ENCODE peak calls at places on chromosomes 16 and 17, in seven cellular contexts. U, G, O, Z, H, A and Y are unnamed samples.

GRCh38 chr16:29007865-29008593 is 23.2 kb downstream of the LAT start:
- DNase-seq in H (no peak), O (no peak), G (no peak), U (peak), Z (no peak), A (no peak), Y (no peak)

GRCh38 chr16:14378131-14378551 is 251.9 kb downstream of the PARN start:
- DNase-seq in H (peak), O (no peak), Z (no peak), G (no peak), U (peak), A (no peak), Y (peak)

GRCh38 chr17:72192409-72193192 is 71.8 kb downstream of the SOX9 start:
- DNase-seq in O (no peak), Z (peak), H (peak), G (no peak), A (no peak), U (peak), Y (peak)

GRCh38 chr17:27475070-27475673 is 18.9 kb downstream of the KSR1 start:
- DNase-seq in U (no peak), G (no peak), A (no peak), O (no peak), H (no peak), Z (no peak), Y (no peak)

GRCh38 chr16:73054131-73054496 is 6.2 kb upstream of the ZFHX3 start:
- DNase-seq in G (no peak), O (no peak), Z (no peak), H (no peak), U (no peak), A (no peak), Y (no peak)

GRCh38 chr17:47889734-47890529 is 6.1 kb upstream of the SP2 start:
- DNase-seq in H (peak), A (peak), G (peak), U (peak), O (peak), Z (peak), Y (peak)

GRCh38 chr16:4082474-4083044 is 33.7 kb downstream of the ADCY9 start:
- DNase-seq in Z (no peak), G (no peak), H (no peak), O (no peak), U (no peak), A (no peak), Y (no peak)

GRCh38 chr17:71631483-71631882 is 489.3 kb upstream of the SOX9 start:
- DNase-seq in A (no peak), U (peak), H (peak), Z (peak), G (no peak), O (no peak), Y (no peak)

GRCh38 chr16:57204675-57205074 is 18.5 kb downstream of the RSPRY1 start:
- DNase-seq in O (no peak), A (no peak), Z (no peak), U (no peak), G (peak), H (no peak), Y (peak)

GRCh38 chr16:23082161-23082788 is 67.0 kb downstream of the USP31 start:
- DNase-seq in A (no peak), G (no peak), Z (no peak), H (no peak), O (no peak), U (no peak), Y (no peak)

GRCh38 chr17:17725853-17726720 is 44.8 kb downstream of the RAI1 start:
- DNase-seq in O (no peak), A (no peak), H (no peak), U (no peak), Z (peak), G (no peak), Y (peak)

GRCh38 chr17:6936370-6937028 is 59.4 kb upstream of the ALOX12 start:
- DNase-seq in G (no peak), O (no peak), U (peak), A (no peak), H (peak), Z (no peak), Y (no peak)

GRCh38 chr16:72036098-72036497 is 18.2 kb upstream of the HP start:
- DNase-seq in A (no peak), G (no peak), U (no peak), H (no peak), Z (no peak), O (no peak), Y (peak)

GRCh38 chr17:8041249-8041928 is 2.5 kb downstream of the ALOX15B start:
- DNase-seq in H (peak), Z (peak), G (no peak), U (peak), O (peak), A (no peak), Y (peak)

GRCh38 chr16:51854401-51854951 is 692.5 kb downstream of the TOX3 start:
- DNase-seq in H (no peak), A (no peak), G (no peak), Z (peak), O (no peak), U (peak), Y (peak)

GRCh38 chr17:3885970-3886369 is 6.9 kb downstream of the CAMKK1 start:
- DNase-seq in G (no peak), Z (peak), O (no peak), H (peak), U (peak), A (no peak), Y (peak)

GRCh38 chr16:58647107-58647506 is 17.5 kb upstream of the CNOT1 start:
- DNase-seq in O (no peak), H (no peak), Z (no peak), U (no peak), A (no peak), G (no peak), Y (no peak)

GRCh38 chr16:68954871-68955635 is 111.7 kb downstream of the TANGO6 start:
- DNase-seq in A (no peak), U (no peak), H (no peak), Z (no peak), G (no peak), O (no peak), Y (no peak)

GRCh38 chr16:81940781-81941560 is 70.3 kb downstream of the SDR42E1 start:
- DNase-seq in A (no peak), O (no peak), H (peak), G (no peak), U (peak), Z (peak), Y (peak)

GRCh38 chr17:81821603-81822311 is 11.3 kb downstream of the MCRIP1 start:
- DNase-seq in A (no peak), Z (peak), O (no peak), U (peak), H (peak), G (peak), Y (peak)

GRCh38 chr16:17776888-17777287 is 306.1 kb upstream of the XYLT1 start:
- DNase-seq in A (no peak), G (no peak), O (no peak), H (no peak), U (no peak), Z (no peak), Y (no peak)

GRCh38 chr17:9217151-9218067 is 196.1 kb downstream of the NTN1 start:
- DNase-seq in G (no peak), Z (peak), O (no peak), H (peak), U (peak), A (no peak), Y (peak)

GRCh38 chr16:69620564-69620963 is 54.8 kb downstream of the NFAT5 start:
- DNase-seq in Z (no peak), H (no peak), U (no peak), O (no peak), G (no peak), A (no peak), Y (no peak)

GRCh38 chr16:49700928-49701685 is 154.8 kb downstream of the ZNF423 start:
- DNase-seq in U (no peak), G (no peak), A (no peak), Z (no peak), O (no peak), H (no peak), Y (peak)

GRCh38 chr17:1495265-1495664 is 2.8 kb upstream of the MYO1C start:
- DNase-seq in U (no peak), G (no peak), O (no peak), Z (no peak), A (no peak), H (no peak), Y (no peak)

GRCh38 chr17:68195667-68196393 is 52.0 kb upstream of the AMZ2 start:
- DNase-seq in G (peak), O (no peak), U (no peak), Z (no peak), H (peak), A (no peak), Y (peak)

GRCh38 chr16:19853973-19854876 is 30.4 kb downstream of the GPRC5B start:
- DNase-seq in O (no peak), G (peak), U (no peak), H (peak), A (no peak), Z (no peak), Y (peak)

GRCh38 chr17:78972507-78973105 is 7.1 kb downstream of the LGALS3BP start:
- DNase-seq in U (no peak), H (no peak), O (no peak), A (no peak), Z (no peak), G (no peak), Y (no peak)

GRCh38 chr16:30567991-30568638 is 3.4 kb downstream of the ZNF688 start:
- DNase-seq in U (peak), Z (peak), G (no peak), H (peak), A (no peak), O (no peak), Y (no peak)

GRCh38 chr16:57617604-57618111 is 10.8 kb upstream of the ADGRG1 start:
- DNase-seq in A (no peak), U (no peak), O (no peak), H (no peak), Z (no peak), G (peak), Y (no peak)

GRCh38 chr17:28985950-28986713 is 19.7 kb downstream of the SEZ6 start:
- DNase-seq in Z (no peak), H (no peak), U (no peak), A (peak), G (peak), O (peak), Y (peak)

GRCh38 chr16:57685633-57686032 is 9.0 kb upstream of the DRC7 start:
- DNase-seq in G (no peak), A (no peak), H (no peak), Z (no peak), O (no peak), U (no peak), Y (no peak)

GRCh38 chr17:62925267-62925836 is 40.7 kb upstream of the TANC2 start:
- DNase-seq in A (no peak), O (no peak), G (no peak), U (peak), Z (no peak), H (no peak), Y (no peak)

GRCh38 chr17:59837362-59838195 is 55.2 kb downstream of the TUBD1 start:
- DNase-seq in H (peak), O (peak), G (peak), Z (peak), U (peak), A (no peak), Y (peak)

GRCh38 chr17:35630530-35631148 is 43.5 kb downstream of the AP2B1 start:
- DNase-seq in U (peak), O (no peak), A (no peak), G (no peak), H (peak), Z (peak), Y (peak)

GRCh38 chr16:55471448-55472097 is 7.4 kb upstream of the MMP2 start:
- DNase-seq in A (no peak), U (peak), O (no peak), G (no peak), Z (peak), H (peak), Y (peak)

GRCh38 chr16:20084624-20085226 is 11.0 kb upstream of the GPR139 start:
- DNase-seq in A (no peak), G (no peak), H (peak), Z (no peak), U (no peak), O (no peak), Y (no peak)

GRCh38 chr16:73068546-73069401 is 20.8 kb upstream of the ZFHX3 start:
- DNase-seq in O (no peak), U (peak), G (no peak), H (peak), Z (peak), A (no peak), Y (no peak)

GRCh38 chr17:82400830-82401229 is 17.3 kb upstream of the HEXD start:
- DNase-seq in H (no peak), G (no peak), Z (no peak), O (no peak), U (no peak), A (no peak), Y (no peak)

DNA sequence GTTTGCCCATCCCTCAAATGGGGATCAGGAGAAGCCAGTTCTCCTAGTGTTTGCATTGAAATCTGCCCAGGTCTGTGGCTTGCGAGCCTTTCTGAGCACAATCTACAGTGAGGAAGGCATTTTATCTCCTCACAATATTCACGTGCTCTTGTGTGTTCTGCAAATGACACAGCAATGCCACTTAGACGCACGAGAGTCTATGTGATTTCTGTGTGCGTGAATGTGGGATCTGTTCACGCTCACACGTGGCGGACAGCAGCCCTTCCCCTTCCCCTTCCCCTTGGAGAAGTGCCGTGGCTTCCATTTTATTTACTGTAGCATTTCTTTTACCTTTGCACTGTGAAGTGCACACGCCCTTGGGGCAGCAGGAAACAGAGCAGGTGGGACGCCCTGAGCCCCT is 17.7 kb upstream of the CBFA2T3 start:
- DNase-seq in G (no peak), Z (no peak), U (no peak), A (no peak), H (no peak), O (no peak), Y (no peak)
- H3K18ac ChIP-seq in G (no peak), Z (no peak), U (no peak), A (no peak), H (no peak), O (peak), Y (no peak)

GRCh38 chr16:67697407-67697806 is 21.7 kb downstream of the GFOD2 start:
- DNase-seq in G (no peak), Z (no peak), A (no peak), H (peak), O (no peak), U (no peak), Y (no peak)
- H4K8ac ChIP-seq in G (no peak), Z (no peak), A (no peak), H (no peak), O (no peak), U (no peak), Y (no peak)

GRCh38 chr17:21106316-21106715 is 20.4 kb upstream of the DHRS7B start:
- DNase-seq in H (no peak), Z (no peak), O (no peak), G (no peak), U (no peak), A (no peak), Y (peak)
- H2BK120ac ChIP-seq in H (no peak), Z (no peak), O (no peak), G (no peak), U (no peak), A (no peak), Y (peak)

DNA sequence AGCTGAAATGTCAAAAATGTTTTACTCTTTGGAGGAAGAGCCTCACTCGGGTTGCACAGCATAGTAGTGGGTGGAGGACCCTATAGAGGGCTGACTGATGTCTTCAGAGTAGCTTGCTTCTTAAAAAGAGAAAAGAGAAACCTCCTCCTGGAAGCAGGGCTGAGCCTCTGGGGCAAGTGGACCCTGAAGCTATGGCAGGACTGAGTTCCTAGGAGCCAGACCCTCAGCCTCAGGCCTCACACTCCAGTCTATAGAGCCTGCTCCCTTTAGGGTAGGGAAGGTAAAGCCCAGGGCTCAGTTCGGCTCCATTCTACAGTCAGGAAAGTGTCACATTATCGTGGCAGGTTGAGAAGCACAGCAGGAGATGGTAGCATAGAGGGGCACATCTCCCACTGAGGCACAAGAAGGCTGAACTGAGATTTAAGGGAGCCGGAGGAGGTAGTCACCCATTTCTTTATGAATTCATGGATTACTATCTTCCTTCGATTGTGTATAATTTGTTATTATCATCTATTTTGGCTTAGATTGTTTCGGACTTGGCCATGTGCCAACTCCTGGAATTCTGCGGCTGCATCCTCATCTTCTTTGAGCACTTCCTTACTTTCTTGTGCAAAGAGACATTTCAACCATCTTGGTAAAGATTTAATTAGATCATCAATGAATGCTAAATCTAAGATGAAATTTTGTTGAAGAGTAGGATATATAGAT is 7.4 kb upstream of the CUEDC1 start:
- DNase-seq in H (no peak), O (no peak), U (no peak), A (no peak), G (no peak), Z (no peak), Y (no peak)
- H3K18ac ChIP-seq in H (no peak), O (no peak), U (no peak), A (no peak), G (no peak), Z (no peak), Y (no peak)

GRCh38 chr17:51682115-51682514 is 421.8 kb downstream of the UTP18 start:
- DNase-seq in O (no peak), A (no peak), G (peak), H (no peak), U (no peak), Z (no peak), Y (no peak)

GRCh38 chr17:51684214-51684613 is 423.9 kb downstream of the UTP18 start:
- DNase-seq in H (no peak), U (no peak), O (no peak), A (no peak), G (peak), Z (no peak), Y (no peak)

GRCh38 chr17:51687887-51688286 is 427.5 kb downstream of the UTP18 start:
- DNase-seq in U (no peak), H (no peak), A (no peak), G (peak), O (no peak), Z (no peak), Y (no peak)

GRCh38 chr17:51677875-51678274 is 417.5 kb downstream of the UTP18 start:
- DNase-seq in U (no peak), G (no peak), H (no peak), O (no peak), A (no peak), Z (no peak), Y (no peak)

DNA sequence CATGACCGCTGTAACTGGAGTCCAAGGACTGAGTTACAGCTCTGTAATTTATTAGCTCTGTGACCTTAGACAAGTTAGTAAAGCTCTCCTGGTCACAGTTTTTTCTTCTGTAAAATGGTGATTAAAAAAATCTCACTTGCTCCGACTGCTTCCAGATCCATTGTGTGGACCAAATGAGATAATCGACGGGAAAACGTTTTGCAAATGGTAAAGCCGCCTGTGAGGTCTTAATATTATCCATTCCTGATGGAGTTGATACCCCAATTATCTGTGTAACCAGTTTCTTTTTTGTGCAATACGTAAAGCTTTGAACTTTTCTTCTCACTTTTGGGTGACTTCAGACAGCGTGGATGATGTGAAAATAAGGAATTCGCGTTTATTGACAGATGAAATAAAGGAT is 422.9 kb downstream of the UTP18 start:
- DNase-seq in A (no peak), H (no peak), G (peak), U (no peak), Z (no peak), O (no peak), Y (no peak)
- H4K8ac ChIP-seq in A (no peak), H (no peak), G (no peak), U (no peak), Z (no peak), O (no peak), Y (no peak)